ENCODE peak calls at places on chromosome 7, in eight cellular contexts. G, R, J, K, Y, V, M and A are unnamed samples.

GRCh38 chr7:141563956-141564623 is 12.9 kb downstream of the AGK start:
- DNase-seq in G (no peak), R (no peak), J (peak; percentile 23), K (no peak), Y (no peak), V (no peak), M (no peak), A (no peak)

GRCh38 chr7:70700055-70700934 is 431.6 kb upstream of the GALNT17 start:
- DNase-seq in G (no peak), R (no peak), J (no peak), K (no peak), Y (no peak), V (no peak), M (no peak), A (no peak)

GRCh38 chr7:102912742-102913141 is at the start of gene LRRC17:
- DNase-seq in G (peak; percentile 21), R (no peak), J (no peak), K (peak; percentile 49), Y (no peak), V (peak; percentile 92), M (no peak), A (no peak)

GRCh38 chr7:149764481-149765398 is 8.6 kb downstream of the ZNF467 start:
- DNase-seq in G (peak; percentile 66), R (no peak), J (peak; percentile 71), K (peak; percentile 67), Y (no peak), V (no peak), M (peak; percentile 69), A (no peak)

GRCh38 chr7:69430502-69431145 is 167.7 kb upstream of the AUTS2 start:
- DNase-seq in G (peak; percentile 10), R (no peak), J (no peak), K (no peak), Y (no peak), V (no peak), M (no peak), A (peak; percentile 86)

GRCh38 chr7:119010635-119011034 is 786.1 kb downstream of the ANKRD7 start:
- DNase-seq in G (no peak), R (no peak), J (no peak), K (no peak), Y (no peak), V (no peak), M (no peak), A (no peak)

GRCh38 chr7:159083698-159084068 is 61.0 kb downstream of the VIPR2 start:
- DNase-seq in G (no peak), R (no peak), J (no peak), K (peak; percentile 30), Y (no peak), V (no peak), M (no peak), A (no peak)

GRCh38 chr7:131106681-131107342 is 220.9 kb upstream of the MKLN1 start:
- DNase-seq in G (peak; percentile 30), R (peak; percentile 45), J (peak; percentile 32), K (peak; percentile 53), Y (peak; percentile 59), V (no peak), M (peak; percentile 32), A (no peak)

GRCh38 chr7:69920802-69921201 is 322.5 kb downstream of the AUTS2 start:
- DNase-seq in G (no peak), R (no peak), J (no peak), K (no peak), Y (no peak), V (no peak), M (no peak), A (no peak)

GRCh38 chr7:107016312-107016711 is 28.2 kb upstream of the PRKAR2B start:
- DNase-seq in G (no peak), R (no peak), J (no peak), K (no peak), Y (no peak), V (no peak), M (no peak), A (no peak)

GRCh38 chr7:95623788-95624187 is 27.5 kb upstream of the PDK4 start:
- DNase-seq in G (no peak), R (no peak), J (no peak), K (no peak), Y (no peak), V (no peak), M (no peak), A (no peak)

GRCh38 chr7:47379629-47380324 is 202.1 kb downstream of the TNS3 start:
- DNase-seq in G (peak; percentile 41), R (peak; percentile 74), J (peak; percentile 39), K (peak; percentile 64), Y (no peak), V (peak; percentile 81), M (peak; percentile 68), A (no peak)

GRCh38 chr7:93811198-93811597 is 79.4 kb downstream of the TFPI2 start:
- DNase-seq in G (no peak), R (no peak), J (no peak), K (no peak), Y (no peak), V (no peak), M (no peak), A (no peak)

GRCh38 chr7:389911-390601 is 100.1 kb downstream of the FOXL3 start:
- DNase-seq in G (no peak), R (no peak), J (peak; percentile 8), K (peak; percentile 36), Y (no peak), V (no peak), M (no peak), A (no peak)

GRCh38 chr7:17549406-17549805 is 251.0 kb downstream of the AHR start:
- DNase-seq in G (no peak), R (no peak), J (no peak), K (no peak), Y (no peak), V (no peak), M (no peak), A (no peak)

GRCh38 chr7:50560865-50561351 is 4.3 kb downstream of the DDC start:
- DNase-seq in G (peak; percentile 21), R (no peak), J (peak; percentile 32), K (no peak), Y (no peak), V (no peak), M (peak; percentile 6), A (no peak)

GRCh38 chr7:537911-538634 is 18.4 kb upstream of the PDGFA start:
- DNase-seq in G (peak; percentile 37), R (peak; percentile 88), J (no peak), K (no peak), Y (no peak), V (peak; percentile 86), M (no peak), A (no peak)

GRCh38 chr7:130197094-130197493 is 8.1 kb downstream of the TMEM209 start:
- DNase-seq in G (no peak), R (no peak), J (no peak), K (no peak), Y (no peak), V (no peak), M (no peak), A (no peak)

GRCh38 chr7:121076350-121077164 is 88.0 kb downstream of the CPED1 start:
- DNase-seq in G (no peak), R (no peak), J (no peak), K (no peak), Y (no peak), V (peak; percentile 85), M (no peak), A (no peak)

GRCh38 chr7:99460651-99461050 is 5.3 kb downstream of the ATP5MF start:
- DNase-seq in G (no peak), R (no peak), J (no peak), K (no peak), Y (no peak), V (no peak), M (no peak), A (no peak)

GRCh38 chr7:99459087-99459486 is 6.9 kb downstream of the ATP5MF start:
- DNase-seq in G (no peak), R (no peak), J (peak; percentile 45), K (no peak), Y (no peak), V (no peak), M (no peak), A (no peak)

GRCh38 chr7:99457050-99457645 is 8.8 kb downstream of the ATP5MF start:
- DNase-seq in G (no peak), R (no peak), J (no peak), K (no peak), Y (no peak), V (no peak), M (no peak), A (no peak)

GRCh38 chr7:99457646-99458493 is 8.1 kb downstream of the ATP5MF start:
- DNase-seq in G (no peak), R (no peak), J (no peak), K (no peak), Y (no peak), V (no peak), M (no peak), A (no peak)

GRCh38 chr7:99461221-99461620 is 4.7 kb downstream of the ATP5MF start:
- DNase-seq in G (no peak), R (no peak), J (no peak), K (no peak), Y (no peak), V (no peak), M (no peak), A (no peak)
- TF ChIP-seq CTCF in G (no peak), R (no peak), J (no peak), K (no peak), Y (no peak), V (no peak), M (no peak), A (no peak)

DNA sequence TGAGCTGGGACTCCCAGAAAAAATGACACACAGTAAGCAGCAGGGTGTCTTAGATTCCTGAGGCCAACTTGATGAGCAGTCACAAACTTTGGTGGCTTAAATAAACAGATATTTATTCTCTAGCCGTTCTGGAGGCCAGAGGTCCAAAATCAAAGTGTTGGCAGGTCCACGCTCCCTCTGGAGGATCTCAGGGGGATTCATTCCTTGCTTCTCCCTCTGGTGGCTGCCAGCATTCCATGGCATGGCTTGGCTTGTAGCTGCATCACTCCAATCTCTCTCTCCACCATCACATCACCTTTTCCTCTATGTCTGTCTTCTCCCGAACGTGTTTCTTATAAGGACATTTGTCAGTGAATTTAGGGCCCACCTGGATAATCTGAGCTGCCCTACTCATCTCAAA is 98.4 kb downstream of the OSBPL3 start:
- DNase-seq in G (no peak), R (no peak), J (peak; percentile 30), K (no peak), Y (no peak), V (no peak), M (no peak), A (no peak)
- TF ChIP-seq CTCF in G (no peak), R (no peak), J (no peak), K (no peak), Y (no peak), V (peak; percentile 15), M (no peak), A (no peak)

GRCh38 chr7:20784311-20785210 is 2.1 kb downstream of the SP8 start:
- DNase-seq in G (peak; percentile 68), R (no peak), J (peak; percentile 65), K (peak; percentile 57), Y (no peak), V (no peak), M (no peak), A (no peak)
- TF ChIP-seq CTCF in G (peak; percentile 18), R (no peak), J (no peak), K (no peak), Y (no peak), V (no peak), M (no peak), A (peak; percentile 21)

DNA sequence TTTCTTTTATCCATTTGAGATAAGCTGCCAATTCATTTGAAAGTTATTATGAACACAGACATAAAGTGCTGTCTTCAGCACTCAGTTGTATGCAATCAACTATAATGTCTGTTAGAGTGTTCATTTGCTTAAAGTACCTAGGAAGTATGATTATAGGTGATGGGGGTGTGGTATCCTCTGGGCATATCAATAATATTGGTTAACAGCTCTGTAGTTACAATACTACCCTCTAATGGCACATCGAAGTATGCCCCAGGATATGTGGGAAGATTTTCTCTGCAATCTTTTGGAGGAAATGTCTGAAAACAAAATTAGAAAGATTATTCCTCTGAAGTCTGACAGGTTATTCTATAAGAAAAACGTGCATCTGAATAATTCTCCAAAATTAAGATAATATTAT is 429.7 kb downstream of the ARL4A start:
- DNase-seq in G (no peak), R (no peak), J (no peak), K (no peak), Y (no peak), V (no peak), M (no peak), A (no peak)
- TF ChIP-seq CTCF in G (peak; percentile 35), R (no peak), J (no peak), K (no peak), Y (no peak), V (peak; percentile 44), M (no peak), A (peak; percentile 38)